ENCODE peak calls at places on chromosomes 16 and 17, in five cellular contexts. H, L, A, V and F are unnamed samples. For H3K4me1 and H3K9me3, the result is how much of the 10 kb centered on the place peaks cover.

GRCh38 chr17:193841-194806 is 12.7 kb upstream of the DOC2B start:
- DNase-seq in A (peak), L (no peak), H (no peak), V (no peak), F (no peak)

GRCh38 chr17:82231562-82232321 is 2.9 kb downstream of the SLC16A3 start:
- DNase-seq in V (no peak), A (peak), L (no peak), H (peak), F (no peak)

GRCh38 chr16:14003119-14003570 is 68.0 kb upstream of the MRTFB start:
- DNase-seq in L (no peak), H (no peak), A (peak), V (no peak), F (peak)

GRCh38 chr17:39664581-39665561 is at the start of gene TCAP:
- DNase-seq in H (no peak), L (no peak), V (no peak), A (peak), F (no peak)

GRCh38 chr17:8091033-8091687 is 3.6 kb upstream of the ALOX12B start:
- DNase-seq in A (peak), V (no peak), L (no peak), H (no peak), F (no peak)

GRCh38 chr16:89633064-89633631 is 19.7 kb downstream of the DPEP1 start:
- DNase-seq in A (no peak), V (no peak), L (no peak), H (no peak), F (no peak)

GRCh38 chr17:82275326-82275725 is 1.8 kb upstream of the CSNK1D start:
- DNase-seq in A (no peak), H (no peak), L (no peak), V (no peak), F (no peak)

GRCh38 chr17:42286411-42287295 is 1.6 kb upstream of the STAT5A start:
- DNase-seq in V (no peak), L (no peak), H (peak), A (peak), F (no peak)

GRCh38 chr17:1769826-1770477 is 8.1 kb downstream of the SERPINF1 start:
- DNase-seq in V (no peak), L (no peak), A (no peak), H (no peak), F (peak)

GRCh38 chr17:57747221-57748017 is 2.3 kb upstream of the CCDC182 start:
- DNase-seq in L (peak), A (no peak), H (peak), V (peak), F (peak)

GRCh38 chr17:65742433-65743312 is 181.2 kb upstream of the AXIN2 start:
- DNase-seq in L (no peak), H (no peak), V (no peak), A (no peak), F (no peak)

GRCh38 chr17:8117980-8118768 is at the start of gene ALOXE3:
- DNase-seq in L (no peak), A (no peak), V (no peak), H (peak), F (no peak)

GRCh38 chr16:1474047-1474446 is 781 bp downstream of the CLCN7 start:
- DNase-seq in V (no peak), L (no peak), H (no peak), A (no peak), F (no peak)
- H3K27ac ChIP-seq in V (peak), L (peak), H (no peak), A (peak), F (no peak)

DNA sequence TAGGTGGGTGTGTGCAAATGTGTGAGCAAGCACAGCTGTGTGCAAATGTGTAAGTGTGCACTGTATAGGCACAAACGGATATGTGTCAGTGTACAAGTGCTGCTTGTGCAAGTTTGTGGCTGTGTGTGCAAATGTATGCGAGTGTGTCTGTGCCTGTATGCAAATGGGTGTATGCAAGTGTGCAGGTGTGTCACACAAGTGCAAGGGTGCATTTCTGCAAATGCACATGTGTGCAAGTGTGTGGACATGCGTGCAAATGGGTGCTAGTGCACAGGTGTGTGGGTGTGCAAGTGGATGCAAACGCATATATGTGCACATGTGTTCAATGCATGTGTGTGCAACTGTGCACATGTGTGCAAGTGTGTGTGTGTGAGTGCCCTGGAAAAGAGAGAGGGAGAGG is 76.5 kb upstream of the TNRC6C start:
- DNase-seq in A (peak), L (no peak), H (no peak), V (no peak), F (no peak)
- H3K4me1 ChIP-seq in A (under half), L (half or more), H (under half), V (under half), F (under half)

GRCh38 chr17:54749157-54749556 is 151.5 kb upstream of the TOM1L1 start:
- DNase-seq in A (no peak), H (no peak), V (no peak), L (no peak), F (peak)

GRCh38 chr17:54745862-54746261 is 154.8 kb upstream of the TOM1L1 start:
- DNase-seq in V (no peak), L (no peak), A (no peak), H (no peak), F (no peak)

GRCh38 chr17:54745239-54745638 is 155.4 kb upstream of the TOM1L1 start:
- DNase-seq in H (no peak), A (no peak), V (no peak), L (no peak), F (no peak)

DNA sequence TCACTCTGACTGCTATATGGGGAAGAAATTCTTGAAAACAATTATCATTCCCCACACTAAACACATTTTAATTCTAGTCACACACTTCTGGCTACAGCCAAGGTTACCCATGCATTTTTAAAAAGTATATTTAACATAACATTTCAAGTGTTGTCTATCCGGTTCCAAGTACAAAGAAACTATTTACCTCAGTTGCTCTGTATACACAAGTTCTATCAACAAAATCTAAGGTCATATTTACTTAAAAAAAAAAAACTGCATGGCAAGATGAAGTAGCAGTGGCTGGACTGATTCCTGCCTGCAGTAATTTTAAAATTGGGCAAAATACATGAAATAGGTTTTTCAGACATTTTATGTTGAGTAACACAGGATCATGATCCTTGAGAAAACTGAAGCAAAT is 155.9 kb upstream of the TOM1L1 start:
- DNase-seq in V (no peak), A (no peak), H (no peak), L (no peak), F (no peak)
- H3K9me3 ChIP-seq in V (under half), A (under half), H (under half), L (under half), F (under half)

GRCh38 chr16:895371-895770 is 75.4 kb downstream of the LMF1 start:
- DNase-seq in V (no peak), L (no peak), A (no peak), H (no peak), F (no peak)
- H3K27ac ChIP-seq in V (no peak), L (no peak), A (no peak), H (peak), F (no peak)